ENCODE peak calls at places on chromosomes 4 and X, in ten cellular contexts. X is K562, S is pancreas, V is IMR-90, R is natural killer cell, G is mucosa of descending colon, E is Panc1, D is GM23338, O is aorta, T is heart left ventricle. A is an unnamed sample.
A peak's percentile ranks its signal among the peaks of the same experiment; 100 is the strongest.

GRCh38 chrX:136856527-136856926 is 24.0 kb downstream of the RBMX start:
- ATAC-seq in X (no peak), D (no peak), E (no peak), V (no peak), G (peak; percentile 12), T (peak; percentile 40), S (no peak), R (no peak), O (no peak), A (no peak)

GRCh38 chr4:152451496-152451895 is 84.4 kb downstream of the FBXW7 start:
- ATAC-seq in V (no peak), D (no peak), S (no peak), E (no peak), G (no peak), R (no peak), T (no peak), X (no peak), O (no peak), A (no peak)

GRCh38 chrX:154064637-154065435 is 32.7 kb downstream of the MECP2 start:
- ATAC-seq in X (no peak), O (no peak), S (no peak), D (no peak), E (no peak), G (no peak), T (peak; percentile 16), R (no peak), V (no peak), A (no peak)

GRCh38 chr4:53431052-53431451 is 53.6 kb downstream of the FIP1L1 start:
- ATAC-seq in V (no peak), X (no peak), T (no peak), E (no peak), S (no peak), D (no peak), G (no peak), O (no peak), R (peak; percentile 66), A (peak; percentile 68)

GRCh38 chrX:39427492-39428289 is 626.4 kb downstream of the MID1IP1 start:
- ATAC-seq in D (no peak), S (no peak), R (no peak), T (no peak), X (no peak), G (peak; percentile 24), V (peak; percentile 44), O (no peak), E (no peak), A (peak; percentile 75)

GRCh38 chr4:82201805-82202636 is 171.8 kb downstream of the HNRNPD start:
- ATAC-seq in X (peak; percentile 90), S (no peak), E (peak; percentile 74), T (no peak), O (no peak), G (peak; percentile 46), D (peak; percentile 84), V (peak; percentile 46), R (no peak), A (no peak)

GRCh38 chr4:80077639-80078038 is 4.6 kb upstream of the ANTXR2 start:
- ATAC-seq in V (no peak), D (no peak), T (no peak), E (no peak), R (no peak), X (no peak), S (no peak), O (no peak), G (no peak), A (peak; percentile 61)

GRCh38 chr4:88698539-88698938 is 910 bp upstream of the NAP1L5 start:
- ATAC-seq in T (no peak), D (no peak), G (no peak), S (no peak), X (peak; percentile 36), V (no peak), R (no peak), O (no peak), E (no peak), A (no peak)

GRCh38 chr4:71095141-71095939 is 101.9 kb downstream of the DCK start:
- ATAC-seq in D (peak; percentile 23), G (peak; percentile 97), V (no peak), R (peak; percentile 97), T (no peak), O (no peak), E (no peak), X (no peak), S (no peak), A (peak; percentile 48)

GRCh38 chr4:7275067-7275466 is 82.7 kb downstream of the SORCS2 start:
- ATAC-seq in T (no peak), V (no peak), S (no peak), G (no peak), E (no peak), O (no peak), R (no peak), D (no peak), X (no peak), A (no peak)

GRCh38 chr4:147477439-147477838 is 3.5 kb upstream of the EDNRA start:
- ATAC-seq in R (no peak), E (no peak), T (no peak), G (no peak), X (no peak), V (no peak), O (no peak), D (no peak), S (no peak), A (no peak)

A was measured in activated T-helper 17 cell treated with anti-CD3 and anti-CD28 coated beads, Interleukin-2, amount 50 U/mL, for 72 hours.